ENCODE peak calls at places on chromosome 4, in ten cellular contexts. R, N, B, H, T, V, D, M, O and K are unnamed samples.

GRCh38 chr4:55318135-55318534 is 27.9 kb upstream of the SRD5A3 start:
- DNase-seq in N (no peak), H (peak), T (no peak), D (no peak), B (no peak), M (peak), V (no peak), R (no peak), O (no peak), K (no peak)

GRCh38 chr4:92303621-92304027 is at the start of gene GRID2:
- DNase-seq in O (no peak), V (no peak), R (no peak), B (no peak), N (peak), T (no peak), D (peak), M (peak), H (peak), K (peak)

GRCh38 chr4:55654131-55654530 is 18.0 kb upstream of the NMU start:
- DNase-seq in N (no peak), O (no peak), H (no peak), D (no peak), T (no peak), R (no peak), B (no peak), M (no peak), V (no peak), K (no peak)

GRCh38 chr4:118076958-118077766 is 42.9 kb downstream of the NDST3 start:
- DNase-seq in D (peak), T (no peak), M (peak), R (peak), O (peak), H (peak), N (peak), B (no peak), V (peak), K (no peak)

GRCh38 chr4:111960241-111960667 is 185.0 kb upstream of the FAM241A start:
- DNase-seq in T (no peak), N (peak), O (no peak), H (peak), R (peak), M (peak), B (no peak), V (peak), D (no peak), K (no peak)

GRCh38 chr4:81165853-81166430 is 49.1 kb downstream of the PRKG2 start:
- DNase-seq in H (peak), D (no peak), V (no peak), T (no peak), N (no peak), R (no peak), M (no peak), B (no peak), O (no peak), K (no peak)

GRCh38 chr4:105280338-105280809 is 133.7 kb downstream of the TET2 start:
- DNase-seq in V (peak), N (no peak), O (no peak), M (peak), H (peak), D (no peak), T (peak), R (no peak), B (no peak), K (no peak)

GRCh38 chr4:87073570-87074470 is 139.0 kb downstream of the AFF1 start:
- DNase-seq in M (no peak), N (no peak), T (no peak), D (peak), R (no peak), V (no peak), B (peak), O (peak), H (no peak), K (peak)

GRCh38 chr4:185534850-185535761 is at the start of gene PDLIM3:
- DNase-seq in T (no peak), B (no peak), M (peak), H (peak), V (no peak), N (peak), D (peak), R (no peak), O (peak), K (no peak)

GRCh38 chr4:105937759-105938158 is 42.5 kb downstream of the NPNT start:
- DNase-seq in R (no peak), N (no peak), B (no peak), V (no peak), O (no peak), H (no peak), D (no peak), M (no peak), T (no peak), K (no peak)

GRCh38 chr4:45662996-45663395 is 460.9 kb downstream of the GABRG1 start:
- DNase-seq in M (peak), R (no peak), O (peak), D (no peak), B (no peak), T (no peak), V (no peak), H (no peak), N (no peak), K (peak)

GRCh38 chr4:127560755-127561154 is 72.0 kb upstream of the INTU start:
- DNase-seq in H (no peak), N (no peak), D (no peak), T (no peak), B (no peak), R (no peak), V (no peak), M (no peak), O (no peak), K (no peak)

GRCh38 chr4:61520688-61521160 is 320.6 kb downstream of the ADGRL3 start:
- DNase-seq in T (no peak), M (peak), V (no peak), B (no peak), N (no peak), R (no peak), D (no peak), H (peak), O (no peak), K (no peak)

GRCh38 chr4:129929052-129929451 is 833.1 kb downstream of the C4orf33 start:
- DNase-seq in N (no peak), D (peak), O (no peak), B (no peak), V (no peak), R (peak), H (no peak), M (no peak), T (no peak), K (no peak)

GRCh38 chr4:76457885-76458284 is 22.9 kb downstream of the SHROOM3 start:
- DNase-seq in V (no peak), H (no peak), B (no peak), D (no peak), R (no peak), T (no peak), O (no peak), N (peak), M (peak), K (no peak)

GRCh38 chr4:176784816-176785215 is 7.9 kb downstream of the VEGFC start:
- DNase-seq in B (no peak), V (no peak), D (no peak), M (no peak), N (no peak), O (no peak), H (no peak), R (no peak), T (no peak), K (no peak)

GRCh38 chr4:89158884-89159503 is 47.7 kb downstream of the TIGD2 start:
- DNase-seq in T (no peak), H (peak), N (peak), V (peak), B (no peak), D (peak), O (no peak), R (peak), M (peak), K (no peak)

GRCh38 chr4:110826656-110827055 is 203.8 kb upstream of the PITX2 start:
- DNase-seq in H (no peak), V (no peak), R (no peak), O (no peak), T (no peak), N (no peak), M (no peak), B (no peak), D (no peak), K (no peak)

GRCh38 chr4:182679531-182679930 is 237.7 kb downstream of the DCTD start:
- DNase-seq in R (no peak), B (no peak), T (no peak), M (no peak), N (no peak), H (no peak), V (no peak), D (no peak), O (no peak), K (no peak)

GRCh38 chr4:151226004-151226932 is 50.7 kb upstream of the PRSS48 start:
- DNase-seq in M (peak), R (no peak), V (peak), B (no peak), H (peak), D (no peak), T (peak), O (no peak), N (peak), K (no peak)

GRCh38 chr4:113547487-113548042 is 214.0 kb downstream of the CAMK2D start:
- DNase-seq in D (peak), R (peak), T (peak), H (peak), N (peak), B (peak), V (peak), O (peak), M (peak), K (peak)

GRCh38 chr4:124635331-124635730 is 77.2 kb downstream of the ANKRD50 start:
- DNase-seq in M (peak), B (no peak), D (no peak), O (no peak), H (no peak), N (no peak), V (no peak), T (no peak), R (no peak), K (no peak)

GRCh38 chr4:6641164-6641970 is 882 bp downstream of the MRFAP1 start:
- DNase-seq in D (peak), R (no peak), T (no peak), V (no peak), M (peak), B (no peak), H (peak), O (peak), N (no peak), K (no peak)

GRCh38 chr4:104146048-104146447 is 348.6 kb downstream of the CXXC4 start:
- DNase-seq in B (no peak), R (no peak), T (no peak), O (no peak), D (no peak), H (no peak), N (no peak), M (no peak), V (no peak), K (no peak)

GRCh38 chr4:109921384-109921808 is 8.7 kb downstream of the EGF start:
- DNase-seq in M (peak), V (peak), T (peak), R (peak), B (no peak), O (no peak), D (no peak), N (no peak), H (peak), K (no peak)

GRCh38 chr4:140052050-140052449 is 101.9 kb downstream of the MAML3 start:
- DNase-seq in D (no peak), R (peak), T (no peak), O (peak), H (peak), M (peak), V (no peak), B (peak), N (peak), K (peak)

GRCh38 chr4:7703669-7704068 is 236.0 kb downstream of the AFAP1 start:
- DNase-seq in O (no peak), D (no peak), N (no peak), T (no peak), V (no peak), H (no peak), B (no peak), R (no peak), M (no peak), K (no peak)

GRCh38 chr4:55397521-55398321 is 2.0 kb downstream of the TMEM165 start:
- DNase-seq in M (peak), R (no peak), B (no peak), O (no peak), N (no peak), H (peak), V (no peak), T (peak), D (no peak), K (no peak)

GRCh38 chr4:171891038-171891437 is 77.8 kb downstream of the GALNTL6 start:
- DNase-seq in R (no peak), D (no peak), N (no peak), M (no peak), H (no peak), B (no peak), T (no peak), O (no peak), V (no peak), K (no peak)

GRCh38 chr4:188400456-188400855 is 261.2 kb downstream of the TRIML1 start:
- DNase-seq in M (no peak), V (no peak), T (no peak), H (peak), B (no peak), N (no peak), R (no peak), D (no peak), O (no peak), K (no peak)

GRCh38 chr4:1293981-1294380 is 4.3 kb downstream of the MAEA start:
- DNase-seq in R (no peak), B (no peak), N (no peak), V (no peak), H (no peak), M (peak), O (no peak), D (no peak), T (no peak), K (no peak)

GRCh38 chr4:26235500-26235899 is 85.3 kb upstream of the RBPJ start:
- DNase-seq in T (peak), M (peak), D (no peak), N (no peak), O (peak), H (peak), V (no peak), B (no peak), R (no peak), K (no peak)

GRCh38 chr4:168153596-168154440 is 61.5 kb downstream of the ANXA10 start:
- DNase-seq in T (no peak), B (peak), N (peak), M (peak), H (peak), D (peak), V (peak), O (peak), R (peak), K (no peak)

GRCh38 chr4:37767019-37767418 is 59.5 kb upstream of the PGM2 start:
- DNase-seq in H (no peak), D (no peak), T (no peak), B (no peak), M (no peak), V (no peak), O (no peak), N (no peak), R (no peak), K (no peak)

GRCh38 chr4:82906469-82906868 is 5.9 kb downstream of the THAP9 start:
- DNase-seq in B (no peak), N (no peak), H (no peak), V (no peak), M (no peak), R (no peak), D (no peak), T (no peak), O (no peak), K (no peak)

GRCh38 chr4:10089346-10089745 is 27.3 kb downstream of the WDR1 start:
- DNase-seq in T (no peak), R (peak), H (no peak), M (no peak), V (no peak), D (no peak), B (no peak), O (peak), N (no peak), K (no peak)
- TF ChIP-seq CTCF in T (peak), R (no peak), H (peak), M (peak), V (peak), D (peak), B (peak), O (peak), N (no peak), K (peak)

DNA sequence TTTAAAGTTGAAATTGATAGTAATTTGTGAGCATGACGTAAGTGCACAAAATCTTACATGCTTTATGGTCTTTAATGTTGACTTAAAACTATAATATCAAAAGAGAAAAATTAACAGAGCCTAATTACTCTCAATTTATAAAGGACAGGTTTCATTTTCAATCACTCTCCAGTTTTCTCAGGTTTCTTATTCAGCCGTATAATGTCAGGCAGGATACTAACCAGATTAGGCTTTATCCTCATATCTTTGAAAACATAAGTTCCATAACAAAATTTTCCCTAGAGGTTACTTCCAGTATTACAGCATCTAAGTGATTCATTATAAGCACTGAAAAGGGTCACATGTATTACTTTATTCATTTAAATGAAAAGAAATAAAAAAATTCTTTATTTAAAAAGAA is 492.1 kb downstream of the PACRGL start:
- DNase-seq in R (no peak), B (no peak), O (no peak), V (no peak), H (no peak), M (no peak), N (no peak), T (no peak), D (no peak), K (no peak)
- TF ChIP-seq CTCF in R (no peak), B (no peak), O (no peak), V (no peak), H (no peak), M (no peak), N (no peak), T (no peak), D (peak), K (peak)

GRCh38 chr4:4575284-4576211 is 33.7 kb upstream of the STX18 start:
- DNase-seq in T (no peak), M (peak), H (peak), N (peak), V (no peak), R (peak), O (peak), D (peak), B (peak), K (peak)
- TF ChIP-seq CTCF in T (peak), M (no peak), H (peak), N (no peak), V (peak), R (peak), O (peak), D (peak), B (peak), K (peak)

DNA sequence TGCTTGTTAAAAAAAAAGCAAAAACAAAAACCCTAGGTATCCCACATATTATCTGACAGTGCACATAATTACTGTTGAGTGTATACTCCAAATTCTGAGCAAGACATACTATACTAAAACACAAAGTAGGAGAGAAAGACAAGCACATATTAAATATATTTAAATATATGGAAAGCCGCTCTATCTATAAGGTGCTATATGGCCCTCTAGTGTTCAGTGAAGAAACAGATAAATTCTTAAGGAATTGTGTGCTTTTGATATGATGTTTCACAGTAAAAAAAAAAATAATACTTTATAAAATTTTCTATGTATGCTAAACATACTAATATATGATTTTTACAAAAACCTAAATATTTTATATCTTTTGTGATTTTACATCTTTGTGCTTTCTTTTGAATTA is 137.8 kb downstream of the FBXW7 start:
- DNase-seq in R (peak), B (no peak), V (no peak), N (no peak), T (no peak), O (no peak), H (peak), D (peak), M (peak), K (no peak)
- TF ChIP-seq CTCF in R (peak), B (peak), V (no peak), N (peak), T (peak), O (no peak), H (peak), D (peak), M (peak), K (peak)